ENCODE peak calls at places on chromosomes 11 and 22, in six cellular contexts. K, O, X, Y, C and M are unnamed samples.

GRCh38 chr22:37303821-37304274 is 21.5 kb downstream of the CYTH4 start:
- DNase-seq in K (peak), O (no peak), X (peak), Y (peak), C (no peak), M (peak)

GRCh38 chr11:78798567-78799170 is 224.0 kb upstream of the NARS2 start:
- DNase-seq in K (peak), O (peak), X (peak), Y (peak), C (peak), M (no peak)

GRCh38 chr22:42489000-42489399 is 30.6 kb downstream of the RRP7A start:
- DNase-seq in K (no peak), O (no peak), X (no peak), Y (no peak), C (no peak), M (no peak)

GRCh38 chr11:86671386-86672006 is 920 bp downstream of the ME3 start:
- DNase-seq in K (no peak), O (peak), X (no peak), Y (peak), C (peak), M (no peak)

GRCh38 chr11:86214710-86215109 is 29.8 kb upstream of the EED start:
- DNase-seq in K (no peak), O (no peak), X (no peak), Y (no peak), C (no peak), M (no peak)

GRCh38 chr11:96763244-96763643 is 373.4 kb downstream of the JRKL start:
- DNase-seq in K (no peak), O (no peak), X (no peak), Y (no peak), C (no peak), M (no peak)

GRCh38 chr11:120642196-120642894 is 130.8 kb downstream of the GRIK4 start:
- DNase-seq in K (no peak), O (no peak), X (no peak), Y (no peak), C (no peak), M (no peak)

GRCh38 chr11:134026655-134027343 is 42.1 kb upstream of the JAM3 start:
- DNase-seq in K (no peak), O (peak), X (no peak), Y (no peak), C (peak), M (no peak)

GRCh38 chr11:92211576-92212167 is 12.9 kb upstream of the FAT3 start:
- DNase-seq in K (peak), O (peak), X (peak), Y (peak), C (peak), M (no peak)

GRCh38 chr11:9142732-9143131 is 51.3 kb upstream of the SCUBE2 start:
- DNase-seq in K (no peak), O (no peak), X (no peak), Y (no peak), C (no peak), M (no peak)

GRCh38 chr11:126112547-126112946 is 49.9 kb upstream of the CDON start:
- DNase-seq in K (no peak), O (no peak), X (peak), Y (peak), C (no peak), M (no peak)

GRCh38 chr22:47055461-47055860 is 293.0 kb downstream of the TBC1D22A start:
- DNase-seq in K (no peak), O (no peak), X (no peak), Y (no peak), C (no peak), M (no peak)

GRCh38 chr22:45885941-45886395 is 91.0 kb downstream of the WNT7B start:
- DNase-seq in K (no peak), O (no peak), X (no peak), Y (no peak), C (no peak), M (no peak)
- TF ChIP-seq CTCF in K (no peak), O (no peak), X (no peak), Y (no peak), C (no peak), M (no peak)

GRCh38 chr11:46345881-46346484 is 1.3 kb upstream of the DGKZ start:
- DNase-seq in K (no peak), O (no peak), X (no peak), Y (no peak), C (no peak), M (no peak)
- TF ChIP-seq CTCF in K (no peak), O (no peak), X (no peak), Y (no peak), C (no peak), M (no peak)

DNA sequence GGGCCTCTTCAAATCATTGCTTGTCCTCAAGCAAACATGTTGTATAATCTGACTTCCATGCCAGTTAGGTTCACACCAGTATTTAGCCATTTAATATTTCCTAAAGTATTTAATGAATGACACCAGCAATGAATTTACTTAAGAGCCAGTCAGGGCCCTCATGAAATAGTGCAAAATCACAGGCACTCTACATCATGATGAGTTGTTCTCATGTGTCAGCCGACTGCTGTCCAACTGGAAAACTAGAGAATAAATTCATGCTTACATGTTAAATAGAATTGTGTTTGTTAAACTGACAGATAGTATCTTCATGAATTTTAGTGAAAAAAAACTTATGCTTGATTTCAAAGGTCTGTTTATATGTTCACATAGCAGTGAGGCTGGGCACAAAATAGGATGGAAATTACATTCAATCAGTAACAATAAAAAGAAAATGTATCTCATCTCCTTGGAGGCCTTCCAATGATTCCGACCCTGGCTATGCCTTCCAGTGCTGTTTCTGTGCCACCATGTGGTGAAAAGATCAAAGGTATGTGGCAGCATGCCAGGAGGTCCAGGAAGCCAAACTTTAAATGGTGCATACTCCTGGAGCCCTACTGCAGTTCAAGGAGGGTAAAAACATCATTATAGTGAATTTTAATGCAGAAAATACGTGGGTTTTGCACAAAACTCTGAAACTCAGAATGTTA is 45.2 kb downstream of the CTSC start:
- DNase-seq in K (peak), O (no peak), X (no peak), Y (peak), C (no peak), M (no peak)
- TF ChIP-seq CTCF in K (peak), O (no peak), X (no peak), Y (no peak), C (no peak), M (no peak)

DNA sequence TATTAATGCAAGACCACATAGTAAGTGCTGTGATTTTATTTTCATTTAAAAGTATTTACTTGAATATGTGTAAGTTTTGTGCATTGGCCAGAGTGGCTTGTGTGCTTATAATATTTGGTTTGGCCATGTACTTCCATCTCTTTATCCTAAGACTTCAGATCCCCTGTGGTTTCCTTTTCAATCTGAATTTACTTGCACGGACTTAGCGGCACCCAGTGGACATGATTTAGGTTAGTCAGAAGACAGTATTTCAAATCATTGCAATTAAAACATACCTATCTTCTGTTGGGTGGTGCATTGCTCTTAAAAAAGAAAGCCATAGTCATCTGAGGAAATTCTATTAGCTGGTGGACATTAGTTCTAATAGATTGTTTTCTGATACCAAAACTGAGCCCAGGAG is 30.7 kb downstream of the PIWIL4 start:
- DNase-seq in K (no peak), O (no peak), X (peak), Y (peak), C (no peak), M (no peak)
- TF ChIP-seq CTCF in K (no peak), O (no peak), X (no peak), Y (peak), C (no peak), M (no peak)

GRCh38 chr22:22349455-22349836 is 104.9 kb downstream of the VPREB1 start:
- DNase-seq in K (no peak), O (no peak), X (no peak), Y (no peak), C (no peak), M (no peak)

GRCh38 chr22:22346401-22347107 is 102.0 kb downstream of the VPREB1 start:
- DNase-seq in K (no peak), O (no peak), X (no peak), Y (no peak), C (no peak), M (no peak)

GRCh38 chr22:22348815-22349454 is 104.3 kb downstream of the VPREB1 start:
- DNase-seq in K (no peak), O (no peak), X (no peak), Y (no peak), C (no peak), M (no peak)

GRCh38 chr22:22345781-22346180 is 101.2 kb downstream of the VPREB1 start:
- DNase-seq in K (no peak), O (no peak), X (no peak), Y (no peak), C (no peak), M (no peak)

DNA sequence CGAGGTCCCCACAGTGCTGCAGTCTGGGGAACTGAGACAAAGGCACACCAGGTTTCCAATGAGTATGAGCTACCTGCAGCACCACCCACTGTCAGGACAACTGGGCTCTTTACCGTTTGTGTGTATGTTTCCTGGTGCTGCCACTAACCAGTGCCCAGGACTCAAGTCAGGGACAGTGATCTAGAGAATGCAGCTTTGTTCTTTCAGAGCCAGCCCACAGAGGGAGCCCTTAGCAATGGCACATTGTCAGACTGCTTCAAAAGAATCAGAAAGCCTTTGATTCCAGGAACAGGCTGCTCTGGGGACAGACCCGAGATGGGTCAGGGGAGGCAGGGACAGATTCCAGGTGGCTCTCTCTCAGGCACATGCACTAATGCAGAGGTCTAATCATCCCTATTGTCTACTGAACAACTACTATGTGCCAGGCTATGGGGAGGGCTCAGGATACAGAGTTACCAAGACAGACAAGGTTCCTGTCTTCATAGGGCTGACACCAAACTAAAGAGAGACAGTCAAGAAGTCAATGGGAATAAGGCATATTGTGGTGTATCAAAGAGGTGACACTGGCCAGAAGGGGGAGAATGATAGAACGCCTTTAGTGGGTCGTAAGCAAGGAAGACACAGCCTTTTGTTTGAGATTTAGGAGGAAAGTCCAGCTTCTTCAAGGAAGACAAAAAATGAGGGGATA is 103.7 kb downstream of the VPREB1 start:
- DNase-seq in K (peak), O (no peak), X (no peak), Y (no peak), C (peak), M (no peak)
- TF ChIP-seq CTCF in K (no peak), O (no peak), X (peak), Y (no peak), C (no peak), M (no peak)

GRCh38 chr11:94325681-94326080 is 21.3 kb downstream of the IZUMO1R start:
- DNase-seq in K (peak), O (no peak), X (no peak), Y (no peak), C (peak), M (peak)
- TF ChIP-seq CTCF in K (peak), O (peak), X (peak), Y (peak), C (peak), M (peak)

GRCh38 chr11:50174975-50175374 is 142.3 kb downstream of the OR4C45 start:
- DNase-seq in K (no peak), O (no peak), X (no peak), Y (no peak), C (no peak), M (no peak)

GRCh38 chr11:50169634-50170033 is 137.0 kb downstream of the OR4C45 start:
- DNase-seq in K (no peak), O (no peak), X (no peak), Y (no peak), C (no peak), M (no peak)

GRCh38 chr11:50178732-50179131 is 146.1 kb downstream of the OR4C45 start:
- DNase-seq in K (peak), O (no peak), X (no peak), Y (no peak), C (no peak), M (no peak)

GRCh38 chr11:50170115-50170514 is 137.4 kb downstream of the OR4C45 start:
- DNase-seq in K (no peak), O (no peak), X (no peak), Y (no peak), C (no peak), M (no peak)

GRCh38 chr11:50174189-50174588 is 141.5 kb downstream of the OR4C45 start:
- DNase-seq in K (peak), O (no peak), X (peak), Y (no peak), C (no peak), M (no peak)
- TF ChIP-seq CTCF in K (peak), O (no peak), X (no peak), Y (no peak), C (no peak), M (no peak)